ENCODE peak calls at places on chromosomes 2 and 18, in four cellular contexts. Y is foreskin fibroblast, J is gastrocnemius medialis, E is HepG2. F is an unnamed sample.

GRCh38 chr2:218284106-218284811 is 8.0 kb downstream of the TMBIM1 start:
- DNase-seq in E (no peak), J (peak), Y (peak), F (no peak)

GRCh38 chr2:199977984-199978415 is 22.6 kb downstream of the MAIP1 start:
- DNase-seq in E (peak), J (no peak), Y (peak), F (no peak)

GRCh38 chr2:175010848-175011254 is 5.7 kb upstream of the CHN1 start:
- DNase-seq in E (no peak), J (no peak), Y (no peak), F (no peak)

GRCh38 chr18:61896767-61897166 is 4.0 kb upstream of the RNF152 start:
- DNase-seq in Y (peak), J (no peak), E (no peak), F (no peak)

GRCh38 chr2:56531668-56532420 is 348.1 kb downstream of the CCDC85A start:
- DNase-seq in Y (no peak), J (no peak), E (no peak), F (no peak)

GRCh38 chr2:156673271-156673615 is 237.1 kb downstream of the GPD2 start:
- DNase-seq in E (no peak), Y (no peak), J (no peak), F (no peak)

GRCh38 chr18:22093731-22094374 is 75.5 kb upstream of the GATA6 start:
- DNase-seq in Y (no peak), J (no peak), E (no peak), F (no peak)

GRCh38 chr18:13178976-13179375 is 39.6 kb upstream of the LDLRAD4 start:
- DNase-seq in Y (no peak), J (no peak), E (no peak), F (no peak)

GRCh38 chr2:152383702-152384101 is 48.7 kb downstream of the FMNL2 start:
- DNase-seq in E (no peak), J (no peak), Y (no peak), F (no peak)

GRCh38 chr2:86274265-86274917 is 63.0 kb downstream of the REEP1 start:
- DNase-seq in Y (peak), E (no peak), J (no peak), F (no peak)

GRCh38 chr2:172480301-172481218 is 53.2 kb downstream of the ITGA6 start:
- DNase-seq in Y (peak), E (peak), J (no peak), F (no peak)

GRCh38 chr2:98569197-98569793 is 39.0 kb downstream of the COA5 start:
- DNase-seq in E (peak), J (no peak), Y (no peak), F (no peak)

GRCh38 chr18:2970762-2971659 is 41.9 kb downstream of the LPIN2 start:
- DNase-seq in Y (no peak), J (no peak), E (no peak), F (no peak)

GRCh38 chr2:192886636-192887035 is 691.9 kb upstream of the TMEFF2 start:
- DNase-seq in J (no peak), Y (no peak), E (no peak), F (no peak)

GRCh38 chr2:201807452-201807980 is 1.2 kb downstream of the CDK15 start:
- DNase-seq in J (peak), E (no peak), Y (peak), F (no peak)

DNA sequence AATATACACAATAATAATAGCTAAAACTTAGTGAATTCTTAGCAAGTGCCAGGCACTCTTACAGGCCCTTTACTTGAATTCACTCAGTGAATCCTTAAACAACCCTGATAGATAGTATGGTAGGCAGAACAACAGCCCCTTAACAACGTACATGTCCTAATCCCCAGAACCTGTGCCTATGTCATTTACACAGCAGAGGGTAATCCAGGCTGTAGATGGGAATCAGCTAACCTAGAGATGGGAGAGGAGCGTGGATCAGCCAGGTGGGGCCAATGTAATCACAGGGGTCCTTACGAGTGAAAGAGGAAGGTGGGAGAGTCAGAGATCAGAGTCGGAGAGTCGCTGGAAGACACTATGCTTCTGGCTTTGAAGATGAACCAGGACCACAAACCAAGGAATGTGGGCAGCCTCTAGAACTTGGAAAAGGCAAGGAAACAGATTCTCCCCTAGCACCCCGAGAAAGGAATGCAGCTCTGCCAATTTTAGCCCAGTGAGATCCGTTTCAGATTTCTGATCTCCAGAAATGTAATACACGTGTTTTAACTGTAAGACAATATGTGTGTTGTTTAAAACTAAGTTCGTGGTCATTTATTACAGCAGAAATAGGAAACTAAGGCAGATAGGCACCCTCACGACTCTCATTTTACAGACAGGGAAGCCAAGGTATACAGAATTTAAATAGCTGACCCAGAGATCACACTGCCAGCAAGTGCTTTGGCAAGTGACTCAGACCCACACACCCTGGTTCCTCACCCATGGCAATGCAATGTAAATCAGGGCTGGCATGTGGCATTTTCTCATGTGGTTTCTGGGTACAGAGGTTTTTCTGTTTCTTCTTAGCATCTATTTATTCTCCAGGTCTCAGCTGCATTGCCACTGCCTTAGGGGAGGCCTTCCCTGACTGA is 68.9 kb downstream of the DOCK10 start:
- DNase-seq in J (peak), Y (no peak), E (no peak), F (no peak)
- H3K4me3 ChIP-seq in J (peak), Y (no peak), E (no peak), F (no peak)

GRCh38 chr18:59124370-59124704 is 15.3 kb upstream of the SEC11C start:
- DNase-seq in Y (no peak), E (no peak), J (no peak), F (no peak)
- TF ChIP-seq CTCF in Y (no peak), E (no peak), J (no peak), F (no peak)

GRCh38 chr2:176130153-176130916 is 830 bp downstream of the HOXD8 start:
- DNase-seq in J (no peak), Y (peak), E (no peak), F (no peak)

GRCh38 chr2:176127769-176128072 is 1.8 kb upstream of the HOXD8 start:
- DNase-seq in J (no peak), Y (no peak), E (no peak), F (no peak)

GRCh38 chr2:176128172-176129012 is 1.1 kb upstream of the HOXD8 start:
- DNase-seq in E (no peak), J (no peak), Y (no peak), F (no peak)

GRCh38 chr2:176129825-176130152 is 284 bp downstream of the HOXD8 start:
- DNase-seq in E (no peak), J (no peak), Y (no peak), F (no peak)

DNA sequence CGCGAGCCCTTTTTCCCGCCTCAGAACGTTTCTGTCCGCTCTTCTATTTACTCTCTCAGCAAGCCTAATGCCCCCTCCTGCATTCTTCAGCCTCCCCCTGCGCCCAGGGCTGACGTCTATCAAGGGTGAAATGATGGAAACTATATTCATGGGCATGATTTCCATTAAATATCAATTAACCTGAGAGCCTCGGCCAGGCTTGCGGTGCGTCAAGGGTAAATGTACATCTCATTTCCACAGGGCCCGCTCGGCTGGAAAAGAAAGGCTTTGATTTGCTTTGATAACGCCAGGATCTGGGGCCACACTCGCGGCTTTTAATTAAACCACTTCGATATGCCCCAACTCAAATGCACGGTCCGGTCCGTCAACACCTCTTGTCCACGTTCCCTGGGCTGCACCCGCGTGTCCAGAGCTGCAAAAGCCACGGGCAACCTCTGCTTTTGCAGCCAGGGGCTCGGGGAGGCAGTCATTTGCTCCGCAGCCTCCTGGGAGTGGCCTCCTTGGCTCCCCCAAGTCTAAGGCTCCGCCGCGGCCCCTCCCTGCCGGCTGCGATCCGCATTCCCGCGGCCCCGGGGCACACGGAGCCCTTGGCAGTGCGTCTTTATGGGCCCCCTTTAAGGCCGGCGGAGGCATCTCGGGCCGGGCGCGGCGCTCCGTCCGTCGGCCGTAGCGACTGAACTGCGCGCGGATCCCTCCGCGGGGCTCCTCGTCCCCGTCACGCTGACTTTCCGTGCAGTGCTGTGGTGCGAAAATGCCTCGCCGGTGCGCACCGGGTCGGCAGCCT is at the start of gene HOXD8:
- DNase-seq in J (peak), Y (peak), E (no peak), F (no peak)
- H3K4me3 ChIP-seq in J (peak), Y (peak), E (no peak), F (no peak)

GRCh38 chr2:239052720-239053665 is 205.1 kb downstream of the TWIST2 start:
- DNase-seq in E (no peak), J (no peak), Y (no peak), F (no peak)

GRCh38 chr2:239056611-239057010 is 208.7 kb downstream of the TWIST2 start:
- DNase-seq in Y (no peak), E (no peak), J (no peak), F (no peak)

GRCh38 chr2:239053801-239054503 is 206.1 kb downstream of the TWIST2 start:
- DNase-seq in J (no peak), Y (no peak), E (no peak), F (no peak)

GRCh38 chr2:239055756-239056493 is 208.0 kb downstream of the TWIST2 start:
- DNase-seq in Y (peak), J (no peak), E (no peak), F (no peak)

GRCh38 chr2:239054921-239055320 is 207.0 kb downstream of the TWIST2 start:
- DNase-seq in E (no peak), Y (no peak), J (no peak), F (no peak)
- TF ChIP-seq CTCF in E (no peak), Y (no peak), J (no peak), F (no peak)

DNA sequence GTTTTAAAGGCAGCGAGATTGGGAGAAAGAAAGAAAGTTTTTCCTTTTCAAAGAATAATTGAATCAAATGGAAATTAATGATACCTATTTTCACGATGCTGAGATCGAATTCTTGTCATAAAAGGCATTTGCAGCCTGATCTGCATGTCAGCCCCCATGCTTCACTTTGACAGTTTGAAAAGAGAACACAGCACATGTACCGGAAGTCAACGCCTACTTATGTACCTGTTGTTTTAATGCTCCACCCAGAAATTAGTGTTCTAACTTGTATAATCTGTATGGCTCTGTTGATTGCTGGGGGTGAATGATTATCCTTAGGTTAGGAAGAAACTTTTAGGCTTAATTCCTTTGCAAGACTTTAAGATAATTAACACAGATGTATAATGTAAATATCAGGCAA is 31.0 kb downstream of the EEF1B2 start:
- DNase-seq in E (no peak), Y (no peak), J (no peak), F (no peak)
- H3K4me3 ChIP-seq in E (no peak), Y (no peak), J (no peak), F (no peak)

DNA sequence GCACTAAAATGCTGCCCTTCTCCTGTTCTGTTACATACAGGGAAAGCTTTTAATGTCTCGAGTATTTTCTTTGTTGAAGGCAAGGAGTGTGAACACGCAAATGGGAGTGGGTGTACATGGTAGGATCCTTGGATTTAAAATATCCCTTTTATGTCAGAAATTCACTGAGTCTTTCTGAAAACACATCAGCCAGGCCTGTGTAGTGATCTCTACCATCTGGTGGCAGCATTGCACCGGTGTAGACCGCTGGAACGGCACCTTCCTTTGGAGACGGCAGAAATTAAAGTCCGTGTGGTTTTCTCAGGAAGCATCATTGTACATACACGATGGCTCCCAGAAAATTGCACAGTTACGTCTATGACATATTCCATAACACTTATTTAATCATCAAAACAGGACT is 515.8 kb downstream of the GALR1 start:
- DNase-seq in E (peak), Y (no peak), J (no peak), F (peak)
- TF ChIP-seq CTCF in E (peak), Y (no peak), J (no peak), F (peak)

GRCh38 chr2:68122680-68122964 is 35.1 kb upstream of the PNO1 start:
- DNase-seq in Y (no peak), E (no peak), J (no peak), F (no peak)
- H3K4me3 ChIP-seq in Y (no peak), E (peak), J (no peak), F (no peak)